ENCODE peak calls at places on chromosome 18, in six cellular contexts. M, R, D, Q, T and O are unnamed samples.

GRCh38 chr18:33210575-33211189 is 229.8 kb downstream of the CCDC178 start:
- DNase-seq in M (no peak), R (no peak), D (no peak), Q (no peak), T (peak), O (no peak)

GRCh38 chr18:50797147-50797546 is 22.7 kb downstream of the MRO start:
- DNase-seq in M (no peak), R (peak), D (no peak), Q (no peak), T (no peak), O (no peak)

GRCh38 chr18:46718501-46719341 is 38.1 kb downstream of the ST8SIA5 start:
- DNase-seq in M (peak), R (no peak), D (no peak), Q (no peak), T (no peak), O (peak)

GRCh38 chr18:51390695-51391094 is 193.2 kb upstream of the MEX3C start:
- DNase-seq in M (no peak), R (no peak), D (no peak), Q (no peak), T (no peak), O (no peak)

GRCh38 chr18:3037423-3037915 is 24.5 kb upstream of the LPIN2 start:
- DNase-seq in M (peak), R (peak), D (peak), Q (no peak), T (peak), O (peak)

GRCh38 chr18:74715865-74716712 is 118.4 kb downstream of the ZNF407 start:
- DNase-seq in M (no peak), R (no peak), D (no peak), Q (no peak), T (peak), O (no peak)

GRCh38 chr18:55354795-55355194 is 233.2 kb downstream of the TCF4 start:
- DNase-seq in M (no peak), R (no peak), D (no peak), Q (no peak), T (no peak), O (no peak)

GRCh38 chr18:54023471-54023870 is 201.0 kb downstream of the MBD2 start:
- DNase-seq in M (no peak), R (no peak), D (no peak), Q (no peak), T (no peak), O (no peak)

GRCh38 chr18:55328301-55328700 is 259.7 kb downstream of the TCF4 start:
- DNase-seq in M (no peak), R (no peak), D (no peak), Q (no peak), T (no peak), O (no peak)

GRCh38 chr18:67618061-67618460 is 101.5 kb upstream of the DSEL start:
- DNase-seq in M (no peak), R (no peak), D (no peak), Q (no peak), T (no peak), O (no peak)
- TF ChIP-seq POLR2AphosphoS5 in M (no peak), R (no peak), D (no peak), Q (no peak), T (no peak), O (no peak)

DNA sequence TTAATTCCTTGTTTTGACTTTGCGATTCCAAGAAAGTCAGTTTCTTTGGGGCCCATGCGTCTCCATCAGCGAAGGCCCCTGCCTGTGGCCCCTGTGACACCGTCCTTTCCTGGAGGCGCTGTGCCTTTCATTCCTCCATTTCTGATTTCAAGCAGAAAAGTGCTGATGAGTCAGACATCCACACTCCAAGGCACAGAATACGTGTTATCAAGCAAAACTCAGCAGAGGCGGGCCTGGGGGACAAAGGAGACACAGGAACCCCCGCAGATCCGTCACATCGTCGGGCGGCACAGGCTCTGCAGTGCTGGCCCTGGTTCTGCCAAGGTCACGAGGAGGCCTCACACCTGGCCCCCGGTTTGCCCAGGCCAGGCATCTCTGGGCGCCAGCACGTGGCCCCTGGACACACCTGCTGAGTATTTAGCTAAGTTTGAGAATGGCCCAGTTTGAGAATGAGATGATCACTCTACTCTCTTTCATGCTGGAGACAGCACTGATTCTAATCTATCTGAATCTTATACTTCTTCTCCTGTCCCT is 7.2 kb upstream of the SALL3 start:
- DNase-seq in M (no peak), R (no peak), D (no peak), Q (no peak), T (no peak), O (no peak)
- H3K27ac ChIP-seq in M (no peak), R (no peak), D (no peak), Q (no peak), T (no peak), O (no peak)

GRCh38 chr18:63100626-63100900 is 219.0 kb downstream of the BCL2 start:
- DNase-seq in M (no peak), R (no peak), D (no peak), Q (no peak), T (no peak), O (no peak)

GRCh38 chr18:63099848-63100625 is 219.5 kb downstream of the BCL2 start:
- DNase-seq in M (peak), R (no peak), D (no peak), Q (no peak), T (no peak), O (no peak)

GRCh38 chr18:63105636-63106316 is 213.8 kb downstream of the BCL2 start:
- DNase-seq in M (no peak), R (no peak), D (no peak), Q (no peak), T (no peak), O (no peak)

GRCh38 chr18:63101811-63102210 is 217.8 kb downstream of the BCL2 start:
- DNase-seq in M (no peak), R (no peak), D (no peak), Q (no peak), T (no peak), O (no peak)

GRCh38 chr18:63102941-63103744 is 216.4 kb downstream of the BCL2 start:
- DNase-seq in M (no peak), R (no peak), D (no peak), Q (no peak), T (no peak), O (no peak)
- H3K4me3 ChIP-seq in M (no peak), R (no peak), D (no peak), Q (no peak), T (no peak), O (no peak)

DNA sequence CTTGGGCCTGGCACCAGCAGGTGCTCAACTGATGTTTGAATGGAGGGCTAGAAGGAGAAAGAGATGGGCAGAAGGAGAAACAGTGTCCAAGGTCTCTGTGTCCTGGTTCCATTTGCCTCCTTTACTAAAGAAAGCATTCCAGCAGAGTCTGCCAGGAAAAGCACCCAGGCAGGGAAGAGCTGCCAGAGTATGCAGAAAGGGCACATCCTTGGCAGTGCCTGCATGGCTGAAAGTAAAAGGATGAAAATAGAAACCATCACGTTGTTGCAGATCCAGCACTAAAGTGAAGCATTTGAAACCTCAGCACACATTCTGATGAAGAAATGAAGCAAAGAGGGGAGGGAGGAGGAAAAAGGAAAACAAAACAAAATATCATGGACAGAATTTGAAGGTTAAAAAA is 142.2 kb downstream of the ESCO1 start:
- DNase-seq in M (no peak), R (no peak), D (no peak), Q (no peak), T (no peak), O (no peak)
- TF ChIP-seq POLR2AphosphoS5 in M (no peak), R (no peak), D (no peak), Q (no peak), T (no peak), O (no peak)

GRCh38 chr18:361941-362913 is 94.4 kb upstream of the THOC1 start:
- DNase-seq in M (peak), R (no peak), D (no peak), Q (peak), T (peak), O (no peak)

GRCh38 chr18:363327-364115 is 95.7 kb upstream of the THOC1 start:
- DNase-seq in M (no peak), R (no peak), D (no peak), Q (no peak), T (no peak), O (no peak)

GRCh38 chr18:364221-364620 is 96.4 kb upstream of the THOC1 start:
- DNase-seq in M (no peak), R (no peak), D (no peak), Q (no peak), T (no peak), O (no peak)

GRCh38 chr18:361100-361732 is 93.4 kb upstream of the THOC1 start:
- DNase-seq in M (no peak), R (no peak), D (no peak), Q (no peak), T (no peak), O (no peak)

DNA sequence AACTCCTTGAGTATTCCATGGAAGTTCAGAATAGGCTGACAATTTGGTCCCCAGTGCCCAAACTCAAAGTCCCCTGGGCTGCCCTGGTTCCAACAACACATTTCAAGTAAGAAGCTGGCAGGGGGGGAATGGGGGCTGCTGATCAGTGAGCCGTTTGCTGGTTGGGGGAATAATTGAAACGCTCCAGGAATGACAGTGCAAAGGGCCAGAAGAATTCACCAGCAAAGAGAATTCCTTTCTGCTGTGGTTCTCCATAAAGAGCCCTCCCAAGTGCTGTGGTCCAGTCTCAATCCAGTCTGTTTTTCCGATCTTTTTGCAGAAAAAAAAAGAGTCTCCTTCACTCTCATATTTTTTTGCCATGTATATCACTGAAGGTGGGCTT is 95.1 kb upstream of the THOC1 start:
- DNase-seq in M (no peak), R (no peak), D (no peak), Q (no peak), T (peak), O (no peak)
- H3K27ac ChIP-seq in M (no peak), R (no peak), D (no peak), Q (no peak), T (peak), O (no peak)

GRCh38 chr18:37578886-37579513 is 13.4 kb upstream of the CELF4 start:
- DNase-seq in M (peak), R (no peak), D (peak), Q (no peak), T (peak), O (no peak)

GRCh38 chr18:37574113-37574512 is 8.5 kb upstream of the CELF4 start:
- DNase-seq in M (no peak), R (no peak), D (no peak), Q (no peak), T (no peak), O (no peak)

GRCh38 chr18:37575646-37576045 is 10.0 kb upstream of the CELF4 start:
- DNase-seq in M (no peak), R (no peak), D (no peak), Q (no peak), T (no peak), O (no peak)

GRCh38 chr18:37578182-37578678 is 12.6 kb upstream of the CELF4 start:
- DNase-seq in M (no peak), R (no peak), D (no peak), Q (no peak), T (no peak), O (no peak)

DNA sequence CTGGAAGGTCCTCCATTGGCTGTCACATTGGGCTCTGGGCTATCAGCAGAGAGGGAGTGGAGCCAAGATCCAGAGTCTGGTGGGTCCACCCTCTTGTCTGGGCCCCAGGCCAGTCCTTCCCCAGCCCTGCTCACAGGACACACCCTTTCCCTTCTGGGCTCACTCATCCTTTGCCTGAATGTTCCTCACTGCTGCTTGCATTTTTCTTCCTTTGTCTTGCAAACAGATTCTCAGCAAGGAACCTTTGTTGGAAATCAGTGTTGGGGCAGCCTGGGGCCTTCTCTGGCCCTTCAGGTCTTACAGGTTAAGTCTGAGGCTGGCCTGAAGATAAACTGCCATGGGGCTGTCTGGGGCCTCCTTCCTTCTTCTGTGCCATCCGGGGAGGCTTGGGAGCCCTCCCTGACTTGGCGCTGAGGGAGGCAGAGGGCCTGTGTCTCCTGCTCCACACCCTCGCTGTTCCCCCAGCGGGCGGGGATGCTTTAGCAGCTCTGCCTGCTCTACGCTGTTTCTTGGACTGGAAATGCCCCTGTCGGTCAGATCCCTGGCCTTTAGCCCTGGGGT is 11.5 kb upstream of the CELF4 start:
- DNase-seq in M (no peak), R (no peak), D (no peak), Q (no peak), T (no peak), O (no peak)
- H3K4me3 ChIP-seq in M (no peak), R (no peak), D (no peak), Q (no peak), T (no peak), O (no peak)

GRCh38 chr18:45316127-45316526 is 299.1 kb upstream of the SLC14A2 start:
- DNase-seq in M (no peak), R (no peak), D (no peak), Q (no peak), T (no peak), O (no peak)
- TF ChIP-seq POLR2AphosphoS5 in M (no peak), R (no peak), D (no peak), Q (no peak), T (no peak), O (no peak)

GRCh38 chr18:56402872-56403516 is 235.4 kb downstream of the TXNL1 start:
- DNase-seq in M (peak), R (no peak), D (no peak), Q (no peak), T (no peak), O (no peak)
- H3K27ac ChIP-seq in M (no peak), R (no peak), D (no peak), Q (no peak), T (no peak), O (no peak)

DNA sequence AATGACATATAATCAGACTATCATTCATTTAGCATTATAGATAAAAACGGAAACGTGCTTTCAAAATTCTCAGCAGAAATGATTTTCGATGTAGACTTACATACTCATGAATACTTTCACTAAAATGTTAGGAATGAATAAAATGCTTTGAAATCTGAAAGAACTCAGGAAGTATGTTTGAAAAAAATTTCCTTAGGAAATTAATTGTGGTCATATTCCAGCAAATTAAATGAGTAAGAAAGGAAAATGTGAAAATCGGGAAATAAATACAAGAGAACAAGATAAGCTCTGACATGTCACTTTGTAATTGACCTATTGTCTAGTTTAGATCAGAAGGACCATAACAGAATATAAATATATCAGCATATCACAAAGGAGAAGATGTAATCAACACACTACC is 981.0 kb upstream of the CDH2 start:
- DNase-seq in M (no peak), R (no peak), D (no peak), Q (no peak), T (no peak), O (no peak)
- H3K4me3 ChIP-seq in M (no peak), R (no peak), D (no peak), Q (no peak), T (no peak), O (no peak)

GRCh38 chr18:41244751-41245150 is 710.3 kb upstream of the PIK3C3 start:
- DNase-seq in M (no peak), R (no peak), D (no peak), Q (no peak), T (no peak), O (no peak)
- TF ChIP-seq POLR2AphosphoS5 in M (no peak), R (no peak), D (no peak), Q (no peak), T (no peak), O (no peak)